ENCODE peak calls at places on chromosomes 7 and 10, in six cellular contexts. M is iPS-NIHi11; X is T-helper 1 cell; Z is WTC11; S is CD4-positive, alpha-beta T cell; T is A172. Y is an unnamed sample.

GRCh38 chr7:23020742-23021401 is 6.9 kb upstream of the HYCC1 start:
- DNase-seq in Z (no peak), M (no peak), X (no peak), S (no peak), T (peak), Y (no peak)

GRCh38 chr10:90847436-90847835 is 10.4 kb downstream of the HTR7 start:
- DNase-seq in M (no peak), X (no peak), T (peak), S (no peak), Z (no peak), Y (no peak)

GRCh38 chr10:129717816-129718547 is 246.1 kb downstream of the EBF3 start:
- DNase-seq in S (no peak), Z (no peak), X (no peak), T (no peak), M (no peak), Y (no peak)

GRCh38 chr10:91908358-91909177 is 718 bp downstream of the FGFBP3 start:
- DNase-seq in T (peak), S (peak), X (peak), Z (peak), M (peak), Y (no peak)

GRCh38 chr10:32315426-32315825 is 31.5 kb downstream of the EPC1 start:
- DNase-seq in S (no peak), M (no peak), T (no peak), Z (no peak), X (no peak), Y (no peak)

GRCh38 chr10:12703813-12704212 is 297.7 kb downstream of the CCDC3 start:
- DNase-seq in T (peak), Z (no peak), M (no peak), S (no peak), X (no peak), Y (no peak)

GRCh38 chr10:49441488-49442476 is 45.9 kb upstream of the DRGX start:
- DNase-seq in X (no peak), S (peak), M (no peak), T (no peak), Z (no peak), Y (no peak)

GRCh38 chr7:127154958-127155357 is 97.8 kb downstream of the GRM8 start:
- DNase-seq in Z (no peak), M (no peak), T (no peak), X (no peak), S (no peak), Y (no peak)

GRCh38 chr10:1068362-1069361 is 12.5 kb downstream of the WDR37 start:
- DNase-seq in S (no peak), X (no peak), T (no peak), Z (no peak), M (no peak), Y (no peak)

GRCh38 chr7:29141981-29142380 is 4.4 kb downstream of the CPVL start:
- DNase-seq in M (no peak), X (no peak), T (no peak), S (no peak), Z (no peak), Y (no peak)

GRCh38 chr7:38241071-38241470 is 32.4 kb downstream of the TARP start:
- DNase-seq in T (no peak), X (no peak), M (no peak), Z (no peak), S (no peak), Y (no peak)

GRCh38 chr10:129383651-129384050 is 83.4 kb upstream of the MGMT start:
- DNase-seq in X (no peak), S (no peak), Z (no peak), M (no peak), T (no peak), Y (no peak)

GRCh38 chr10:131591936-131592335 is 280.4 kb upstream of the TCERG1L start:
- DNase-seq in X (no peak), T (no peak), Z (no peak), S (no peak), M (no peak), Y (no peak)

GRCh38 chr7:107668296-107668695 is 7.7 kb downstream of the SLC26A4 start:
- DNase-seq in X (no peak), M (no peak), Z (no peak), T (no peak), S (no peak), Y (no peak)

GRCh38 chr7:12686894-12687212 is 580 bp upstream of the ARL4A start:
- DNase-seq in X (no peak), Z (no peak), S (no peak), T (no peak), M (no peak), Y (no peak)

GRCh38 chr10:124225468-124226270 is 132.3 kb upstream of the CHST15 start:
- DNase-seq in T (no peak), S (no peak), Z (no peak), X (no peak), M (no peak), Y (no peak)

GRCh38 chr7:89837515-89837914 is 316.8 kb upstream of the STEAP1 start:
- DNase-seq in T (peak), Z (no peak), X (no peak), M (no peak), S (no peak), Y (no peak)

GRCh38 chr7:17367502-17367901 is 69.0 kb downstream of the AHR start:
- DNase-seq in S (no peak), M (no peak), X (no peak), T (no peak), Z (no peak), Y (no peak)

GRCh38 chr10:92816106-92816505 is 32.2 kb upstream of the EXOC6 start:
- DNase-seq in S (no peak), Z (no peak), X (no peak), M (no peak), T (peak), Y (no peak)

GRCh38 chr7:28754027-28754426 is 204.1 kb downstream of the TRIL start:
- DNase-seq in T (peak), X (no peak), Z (no peak), M (peak), S (no peak), Y (no peak)

GRCh38 chr7:91836065-91836368 is 44.5 kb downstream of the MTERF1 start:
- DNase-seq in Z (no peak), T (peak), X (no peak), S (no peak), M (no peak), Y (no peak)

GRCh38 chr7:80312139-80312661 is 177.6 kb downstream of the GNAI1 start:
- DNase-seq in T (peak), Z (no peak), S (no peak), M (no peak), X (no peak), Y (no peak)

GRCh38 chr7:100000239-100000638 is 15.2 kb upstream of the ZKSCAN1 start:
- DNase-seq in X (no peak), T (no peak), M (no peak), S (no peak), Z (no peak), Y (no peak)

GRCh38 chr10:93598157-93598556 is 2.9 kb downstream of the RBP4 start:
- DNase-seq in M (no peak), X (no peak), S (no peak), T (no peak), Z (no peak), Y (no peak)

GRCh38 chr10:113958631-113959382 is 84.9 kb upstream of the ADRB1 start:
- DNase-seq in Z (no peak), T (peak), X (no peak), M (peak), S (no peak), Y (no peak)

Y was measured in NT2/D1.